ENCODE peak calls at places on chromosomes 4 and X, in ten cellular contexts. M, T, Y, W, X, V, J, D, I and G are unnamed samples.

GRCh38 chr4:21447320-21448055 is 501.1 kb downstream of the KCNIP4 start:
- DNase-seq in I (no peak), Y (no peak), M (no peak), J (no peak), W (peak), T (no peak), D (no peak), V (no peak), X (no peak), G (no peak)

GRCh38 chrX:63657821-63658220 is 127.2 kb downstream of the ARHGEF9 start:
- DNase-seq in D (peak), V (peak), M (no peak), Y (peak), J (peak), I (no peak), X (no peak), T (no peak), W (no peak), G (no peak)

GRCh38 chrX:145475725-145476124 is 228.4 kb downstream of the SPANXN1 start:
- DNase-seq in X (no peak), T (no peak), W (no peak), J (no peak), M (no peak), D (no peak), I (no peak), Y (no peak), V (no peak), G (no peak)

GRCh38 chr4:127965803-127966175 is 583 bp downstream of the ABHD18 start:
- DNase-seq in I (peak), V (peak), D (no peak), W (peak), J (peak), X (peak), Y (peak), T (peak), M (peak), G (peak)

GRCh38 chr4:174697164-174697563 is 131.9 kb downstream of the GLRA3 start:
- DNase-seq in M (no peak), J (no peak), T (no peak), V (no peak), I (no peak), X (no peak), D (no peak), W (no peak), Y (no peak), G (no peak)

GRCh38 chr4:3122081-3122563 is 47.6 kb downstream of the HTT start:
- DNase-seq in D (no peak), Y (peak), V (no peak), J (no peak), W (no peak), T (no peak), M (no peak), I (peak), X (no peak), G (no peak)

GRCh38 chrX:68853665-68854251 is 24.9 kb downstream of the EFNB1 start:
- DNase-seq in J (no peak), Y (no peak), T (no peak), D (no peak), I (no peak), W (no peak), X (no peak), V (no peak), M (no peak), G (peak)

GRCh38 chr4:119046263-119046662 is 89.4 kb upstream of the MYOZ2 start:
- DNase-seq in D (no peak), V (peak), X (peak), Y (no peak), M (no peak), T (peak), W (no peak), J (no peak), I (no peak), G (no peak)

GRCh38 chr4:35541888-35542213 is 702.5 kb downstream of the ARAP2 start:
- DNase-seq in I (no peak), M (no peak), D (no peak), V (no peak), W (no peak), X (no peak), J (no peak), T (no peak), Y (no peak), G (no peak)

DNA sequence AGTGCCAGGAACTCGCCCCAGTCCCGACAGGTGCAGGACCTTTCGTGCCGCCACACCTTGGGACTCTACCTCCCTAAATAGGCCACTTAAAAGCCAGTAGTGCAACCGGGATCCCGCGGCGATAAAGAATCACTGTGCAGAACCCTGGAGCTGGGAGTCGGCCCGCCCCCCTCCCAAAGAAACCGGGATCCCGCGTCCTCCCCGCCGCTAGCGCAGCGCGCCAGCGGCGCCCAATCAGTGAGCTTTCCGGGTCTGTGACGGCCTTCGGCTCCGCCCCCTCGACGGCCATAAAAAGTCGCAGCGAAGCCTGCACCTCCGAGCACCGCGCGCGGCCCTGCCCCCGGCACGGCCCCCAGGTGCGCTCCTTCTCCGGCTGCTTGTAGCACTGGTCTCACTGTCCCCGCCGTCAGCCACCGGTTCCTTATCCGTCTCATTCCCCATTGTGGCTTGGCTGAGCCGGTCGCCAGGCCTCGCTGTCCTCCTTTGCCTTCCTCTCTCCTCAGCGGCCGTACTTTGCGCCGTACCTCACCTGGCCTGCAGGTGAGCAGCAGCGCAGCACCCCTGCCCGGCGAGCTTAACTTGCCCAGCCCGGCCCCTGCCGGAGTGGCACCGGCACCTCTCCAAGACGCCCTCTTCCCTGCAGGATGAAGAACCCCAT is at the start of gene LRAT:
- DNase-seq in J (no peak), D (no peak), Y (no peak), X (peak), I (peak), M (no peak), T (peak), W (no peak), V (no peak), G (peak)
- TF ChIP-seq CTCF in J (no peak), D (no peak), Y (no peak), X (peak), I (no peak), M (no peak), T (no peak), W (no peak), V (no peak), G (peak)

GRCh38 chrX:43878902-43879526 is 3.2 kb downstream of the MAOB start:
- DNase-seq in J (no peak), W (no peak), M (no peak), D (no peak), X (no peak), I (no peak), T (no peak), Y (no peak), V (no peak), G (no peak)

GRCh38 chrX:43881410-43882293 is 598 bp downstream of the MAOB start:
- DNase-seq in Y (peak), J (no peak), V (no peak), M (no peak), T (no peak), I (no peak), W (no peak), X (no peak), D (no peak), G (no peak)

GRCh38 chrX:43880439-43880838 is 1.8 kb downstream of the MAOB start:
- DNase-seq in J (no peak), X (no peak), M (no peak), Y (peak), W (peak), D (no peak), T (no peak), V (no peak), I (no peak), G (no peak)

GRCh38 chrX:43885617-43886016 is 3.4 kb upstream of the MAOB start:
- DNase-seq in Y (no peak), W (no peak), T (no peak), V (no peak), X (no peak), I (no peak), M (no peak), J (no peak), D (no peak), G (no peak)

DNA sequence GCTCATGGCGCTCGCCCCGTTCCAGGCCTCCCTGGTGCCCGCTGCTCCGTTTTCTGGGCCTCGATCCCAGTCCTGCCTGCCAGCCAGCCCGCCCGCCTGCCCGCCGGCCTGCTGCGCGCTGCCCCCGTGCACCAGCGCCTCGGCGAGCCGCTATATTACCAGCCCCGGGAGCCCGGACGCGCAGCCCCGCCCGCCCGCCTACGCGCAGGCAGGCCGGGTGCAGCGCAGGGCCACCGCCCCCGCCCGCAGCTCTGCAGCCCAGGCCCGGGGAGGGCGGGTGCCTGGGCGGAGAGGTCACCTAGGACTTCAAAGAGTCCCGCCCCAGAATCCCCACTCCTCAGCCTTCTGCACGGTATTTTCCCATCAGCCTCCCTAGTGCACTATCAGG is at the start of gene MAOB:
- DNase-seq in X (peak), J (peak), M (no peak), W (no peak), V (no peak), T (peak), Y (no peak), I (peak), D (no peak), G (peak)
- H3K4me3 ChIP-seq in X (peak), J (peak), M (no peak), W (peak), V (peak), T (peak), Y (no peak), I (no peak), D (no peak), G (peak)

GRCh38 chrX:70554523-70554922 is 109.9 kb downstream of the DLG3 start:
- DNase-seq in I (no peak), Y (peak), D (no peak), W (no peak), X (no peak), T (no peak), J (no peak), M (no peak), V (no peak), G (no peak)

GRCh38 chrX:70552174-70552704 is 107.6 kb downstream of the DLG3 start:
- DNase-seq in X (no peak), D (no peak), T (no peak), I (no peak), W (no peak), J (no peak), V (no peak), Y (no peak), M (no peak), G (no peak)

GRCh38 chrX:70553516-70553915 is 108.9 kb downstream of the DLG3 start:
- DNase-seq in I (no peak), W (no peak), M (no peak), D (no peak), X (no peak), Y (no peak), T (no peak), V (no peak), J (no peak), G (no peak)

GRCh38 chrX:70554948-70555347 is 110.3 kb downstream of the DLG3 start:
- DNase-seq in W (no peak), T (no peak), M (no peak), I (no peak), X (no peak), V (no peak), J (no peak), D (no peak), Y (no peak), G (no peak)

GRCh38 chrX:70554081-70554480 is 109.4 kb downstream of the DLG3 start:
- DNase-seq in J (no peak), X (no peak), Y (peak), D (no peak), V (no peak), T (no peak), W (peak), M (no peak), I (peak), G (peak)
- TF ChIP-seq CTCF in J (no peak), X (peak), Y (peak), D (no peak), V (no peak), T (no peak), W (peak), M (no peak), I (peak), G (peak)

DNA sequence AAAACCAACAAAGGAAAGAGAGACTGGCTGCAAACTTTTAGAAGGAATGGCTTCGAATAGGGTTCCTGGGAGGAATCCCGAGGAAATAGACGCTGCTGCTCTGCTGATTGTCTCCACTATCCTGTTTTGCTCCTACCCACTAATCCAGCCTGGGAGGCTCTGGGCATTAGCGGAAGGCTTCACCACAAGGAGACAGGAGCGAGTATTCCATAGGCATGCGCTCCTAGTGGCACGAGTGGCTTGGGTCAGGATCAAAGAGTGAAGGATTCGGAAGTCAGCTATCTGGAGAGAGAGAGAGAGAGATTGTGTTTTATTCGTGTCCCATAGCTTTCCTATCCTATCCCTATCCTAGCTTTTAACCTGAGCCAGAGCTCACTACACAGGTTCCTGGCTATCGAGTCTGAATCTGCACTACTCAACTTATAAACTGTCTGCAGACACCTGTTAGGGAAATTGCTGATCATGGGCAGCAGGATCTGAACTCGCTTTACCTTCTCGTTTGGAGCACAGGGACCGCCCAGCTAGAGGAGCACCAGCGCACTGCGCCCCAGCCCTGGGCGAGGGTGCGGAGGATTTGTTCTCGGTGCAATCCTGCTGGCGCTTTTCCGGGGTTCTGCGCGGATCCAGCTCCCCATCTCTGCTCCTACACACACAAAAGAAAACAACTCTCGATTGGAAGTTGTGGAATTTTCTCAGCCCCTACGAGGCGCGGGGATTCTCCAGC is 740 bp upstream of the NPY2R start:
- DNase-seq in M (no peak), T (no peak), Y (peak), D (no peak), I (peak), V (no peak), J (no peak), W (peak), X (no peak), G (no peak)
- H3K4me3 ChIP-seq in M (no peak), T (peak), Y (peak), D (no peak), I (peak), V (peak), J (peak), W (peak), X (peak), G (no peak)

DNA sequence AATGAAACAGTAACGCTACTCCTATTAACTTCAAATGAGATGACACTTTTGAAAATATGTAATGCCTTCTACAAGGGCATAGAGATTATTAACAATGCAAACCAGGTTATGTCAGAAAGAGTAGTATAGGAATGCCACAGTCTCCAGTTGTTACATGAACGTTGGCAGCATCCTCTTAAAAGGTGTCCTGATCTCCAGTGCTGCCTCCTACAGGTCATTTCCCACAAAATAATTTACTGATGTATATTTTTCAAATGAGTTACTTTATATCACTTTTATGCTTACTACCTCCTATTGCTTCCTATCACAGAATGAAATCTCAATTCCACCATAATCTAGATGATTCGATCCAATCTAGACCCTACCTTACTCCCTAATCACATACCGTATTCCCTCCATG is 195.2 kb upstream of the EPHA5 start:
- DNase-seq in X (no peak), I (peak), W (no peak), Y (peak), T (no peak), M (no peak), V (no peak), J (no peak), D (no peak), G (peak)
- TF ChIP-seq CTCF in X (no peak), I (peak), W (peak), Y (peak), T (no peak), M (no peak), V (no peak), J (no peak), D (peak), G (peak)